ENCODE peak calls at places on chromosomes 5 and 9, in six cellular contexts. Y is Kasumi-1, S is amniotic stem cell, F is Caki2, U is adrenal gland, R is neuronal stem cell. K is an unnamed sample.

GRCh38 chr5:97245371-97245770 is 62.3 kb upstream of the RIOK2 start:
- DNase-seq in R (peak; percentile 59), S (no peak), U (no peak), Y (no peak), F (peak; percentile 49), K (no peak)

GRCh38 chr9:70529377-70529776 is 114.9 kb upstream of the KLF9 start:
- DNase-seq in S (no peak), Y (no peak), U (no peak), F (no peak), R (no peak), K (no peak)

GRCh38 chr9:26809795-26810194 is 82.8 kb downstream of the CAAP1 start:
- DNase-seq in S (no peak), U (no peak), F (peak; percentile 5), R (no peak), Y (no peak), K (no peak)

GRCh38 chr9:86176468-86176867 is 77.1 kb upstream of the GOLM1 start:
- DNase-seq in F (no peak), Y (no peak), U (peak; percentile 74), R (no peak), S (no peak), K (no peak)

GRCh38 chr5:149175346-149176113 is 34.2 kb downstream of the ABLIM3 start:
- DNase-seq in U (peak; percentile 21), R (no peak), F (no peak), S (no peak), Y (no peak), K (no peak)

GRCh38 chr5:55231476-55232193 is 1.8 kb downstream of the CCNO start:
- DNase-seq in U (no peak), Y (no peak), S (no peak), F (no peak), R (peak; percentile 38), K (peak; percentile 31)

GRCh38 chr9:138114501-138115245 is 237.1 kb downstream of the CACNA1B start:
- DNase-seq in F (no peak), Y (no peak), R (no peak), S (no peak), U (no peak), K (no peak)

GRCh38 chr9:21528123-21528808 is 46.2 kb upstream of the IFNE start:
- DNase-seq in R (no peak), F (no peak), S (no peak), Y (no peak), U (no peak), K (no peak)

GRCh38 chr9:4386819-4387218 is 87.0 kb upstream of the GLIS3 start:
- DNase-seq in S (no peak), F (no peak), R (no peak), Y (no peak), U (no peak), K (no peak)

GRCh38 chr9:38277601-38278200 is 114.8 kb upstream of the ALDH1B1 start:
- DNase-seq in F (peak; percentile 4), R (no peak), Y (no peak), S (no peak), U (no peak), K (no peak)

GRCh38 chr9:68851657-68852056 is 146.6 kb downstream of the PIP5K1B start:
- DNase-seq in R (no peak), F (no peak), S (no peak), Y (no peak), U (peak; percentile 53), K (no peak)

GRCh38 chr5:29744618-29745017 is 1448.9 kb upstream of the CDH6 start:
- DNase-seq in F (no peak), S (no peak), U (no peak), Y (no peak), R (no peak), K (no peak)

GRCh38 chr5:132026516-132027008 is 15.1 kb upstream of the ACSL6 start:
- DNase-seq in Y (no peak), S (no peak), F (no peak), U (no peak), R (no peak), K (no peak)

GRCh38 chr5:67910599-67910998 is 305.0 kb upstream of the PIK3R1 start:
- DNase-seq in Y (no peak), S (no peak), U (no peak), R (no peak), F (no peak), K (no peak)

GRCh38 chr9:127313042-127313560 is 48.5 kb downstream of the GARNL3 start:
- DNase-seq in R (no peak), Y (no peak), F (no peak), U (no peak), S (no peak), K (no peak)

GRCh38 chr5:80937591-80937990 is 22.6 kb upstream of the RASGRF2 start:
- DNase-seq in S (no peak), U (no peak), Y (no peak), R (no peak), F (no peak), K (no peak)

GRCh38 chr5:154201108-154201769 is 10.7 kb downstream of the GALNT10 start:
- DNase-seq in F (no peak), S (no peak), R (no peak), Y (no peak), U (no peak), K (no peak)

GRCh38 chr5:14178091-14178490 is 34.9 kb downstream of the TRIO start:
- DNase-seq in Y (no peak), F (no peak), R (no peak), U (no peak), S (no peak), K (no peak)

GRCh38 chr9:16304301-16304700 is 566.2 kb downstream of the BNC2 start:
- DNase-seq in R (no peak), S (no peak), F (no peak), Y (no peak), U (no peak), K (no peak)

GRCh38 chr5:133652951-133653601 is 40.7 kb upstream of the FSTL4 start:
- DNase-seq in R (no peak), S (no peak), U (no peak), Y (no peak), F (no peak), K (no peak)

GRCh38 chr5:158570502-158570901 is 529.2 kb downstream of the EBF1 start:
- DNase-seq in R (no peak), F (no peak), Y (no peak), U (no peak), S (no peak), K (no peak)

GRCh38 chr9:123269316-123269715 is 930 bp upstream of the STRBP start:
- DNase-seq in Y (no peak), U (no peak), R (no peak), F (no peak), S (no peak), K (no peak)

GRCh38 chr9:97740848-97741821 is 44.0 kb upstream of the XPA start:
- DNase-seq in R (peak; percentile 75), F (no peak), S (peak; percentile 13), U (peak; percentile 75), Y (no peak), K (peak; percentile 77)

GRCh38 chr5:33629999-33630398 is 189.2 kb downstream of the TARS1 start:
- DNase-seq in R (no peak), S (no peak), F (no peak), U (no peak), Y (no peak), K (no peak)

GRCh38 chr5:59496524-59497134 is 396.9 kb downstream of the PDE4D start:
- DNase-seq in S (no peak), Y (peak; percentile 42), R (no peak), F (no peak), U (no peak), K (no peak)

K was measured in thyroid gland.